ENCODE peak calls at places on chromosomes 11 and 22, in five cellular contexts. B is cardiac muscle cell, R is NCI-H146, K is stomach, I is tibial nerve. X is an unnamed sample.

GRCh38 chr22:27252282-27253049 is 549.1 kb downstream of the MN1 start:
- DNase-seq in K (no peak), B (no peak), I (no peak), R (no peak), X (no peak)

GRCh38 chr22:22196018-22196533 is 48.5 kb upstream of the VPREB1 start:
- DNase-seq in B (no peak), I (no peak), R (no peak), K (no peak), X (peak)

GRCh38 chr22:46002757-46003270 is 25.9 kb upstream of the WNT7B start:
- DNase-seq in I (no peak), K (no peak), B (no peak), R (no peak), X (no peak)

GRCh38 chr11:37182036-37182435 is 584.0 kb upstream of the RAG2 start:
- DNase-seq in K (no peak), R (no peak), I (no peak), B (no peak), X (no peak)

GRCh38 chr22:44286673-44287072 is 26.1 kb downstream of the SHISAL1 start:
- DNase-seq in R (no peak), B (no peak), I (no peak), K (no peak), X (no peak)

GRCh38 chr11:64710418-64711137 is 12.4 kb downstream of the NRXN2 start:
- DNase-seq in I (no peak), B (no peak), K (no peak), R (no peak), X (no peak)

GRCh38 chr11:980438-981365 is 55.0 kb downstream of the AP2A2 start:
- DNase-seq in K (peak), I (peak), R (no peak), B (no peak), X (no peak)

GRCh38 chr11:17734986-17735822 is 623 bp downstream of the KCNC1 start:
- DNase-seq in R (peak), I (peak), B (peak), K (peak), X (no peak)

GRCh38 chr11:65452806-65453490 is 30.4 kb downstream of the NEAT1 start:
- DNase-seq in R (peak), K (no peak), I (peak), B (no peak), X (no peak)

GRCh38 chr11:78564889-78565467 is 9.7 kb downstream of the NARS2 start:
- DNase-seq in I (no peak), B (no peak), K (no peak), R (no peak), X (no peak)

GRCh38 chr22:29715240-29715639 is 4.6 kb upstream of the CABP7 start:
- DNase-seq in R (peak), I (no peak), B (no peak), K (no peak), X (no peak)

X was measured in esophagus muscularis mucosa.